ENCODE peak calls at places on chromosomes 11 and 22, in ten cellular contexts. Y, M, J, S, F, H, D, L, W and O are unnamed samples.

GRCh38 chr11:122661182-122661945 is 5.8 kb downstream of the UBASH3B start:
- DNase-seq in Y (peak), M (no peak), J (peak), S (peak), F (peak), H (no peak), D (no peak), L (peak), W (peak), O (peak)

GRCh38 chr11:3231851-3232744 is at the start of gene MRGPRE:
- DNase-seq in Y (no peak), M (no peak), J (no peak), S (no peak), F (peak), H (no peak), D (peak), L (no peak), W (no peak), O (no peak)

GRCh38 chr22:30694171-30694637 is 470 bp upstream of the OSBP2 start:
- DNase-seq in Y (no peak), M (peak), J (peak), S (peak), F (peak), H (peak), D (peak), L (no peak), W (peak), O (no peak)

GRCh38 chr11:36702330-36703054 is 104.5 kb upstream of the RAG2 start:
- DNase-seq in Y (peak), M (no peak), J (peak), S (peak), F (peak), H (no peak), D (peak), L (peak), W (peak), O (peak)

GRCh38 chr11:17738350-17739207 is 4.0 kb downstream of the KCNC1 start:
- DNase-seq in Y (no peak), M (no peak), J (no peak), S (no peak), F (no peak), H (no peak), D (no peak), L (no peak), W (no peak), O (no peak)

GRCh38 chr11:125451400-125452124 is 44.5 kb downstream of the FEZ1 start:
- DNase-seq in Y (no peak), M (no peak), J (peak), S (peak), F (no peak), H (no peak), D (peak), L (no peak), W (peak), O (peak)

GRCh38 chr22:49699928-49700498 is 127.7 kb downstream of the BRD1 start:
- DNase-seq in Y (no peak), M (no peak), J (no peak), S (no peak), F (no peak), H (no peak), D (no peak), L (no peak), W (no peak), O (no peak)

GRCh38 chr11:43908191-43908590 is 27.6 kb downstream of the ALKBH3 start:
- DNase-seq in Y (no peak), M (no peak), J (no peak), S (no peak), F (no peak), H (no peak), D (no peak), L (no peak), W (no peak), O (no peak)

GRCh38 chr22:24460418-24461089 is 33.2 kb downstream of the ADORA2A start:
- DNase-seq in Y (no peak), M (no peak), J (no peak), S (no peak), F (no peak), H (no peak), D (no peak), L (peak), W (no peak), O (no peak)

GRCh38 chr11:120172054-120172881 is 34.4 kb upstream of the TRIM29 start:
- DNase-seq in Y (no peak), M (peak), J (peak), S (peak), F (peak), H (peak), D (peak), L (peak), W (peak), O (peak)

GRCh38 chr11:67267188-67268035 is 1.1 kb downstream of the GRK2 start:
- DNase-seq in Y (no peak), M (no peak), J (no peak), S (peak), F (no peak), H (no peak), D (no peak), L (no peak), W (no peak), O (no peak)

GRCh38 chr22:39179401-39179827 is 26.9 kb upstream of the CBX7 start:
- DNase-seq in Y (no peak), M (no peak), J (no peak), S (no peak), F (no peak), H (no peak), D (no peak), L (no peak), W (no peak), O (no peak)

GRCh38 chr11:104531075-104531474 is 367.1 kb upstream of the PDGFD start:
- DNase-seq in Y (no peak), M (no peak), J (no peak), S (no peak), F (no peak), H (peak), D (no peak), L (no peak), W (no peak), O (peak)

GRCh38 chr11:133418218-133418617 is 114.1 kb downstream of the OPCML start:
- DNase-seq in Y (no peak), M (no peak), J (no peak), S (no peak), F (no peak), H (no peak), D (no peak), L (no peak), W (no peak), O (no peak)

GRCh38 chr11:121253951-121254350 is 38.6 kb upstream of the SC5D start:
- DNase-seq in Y (no peak), M (no peak), J (no peak), S (no peak), F (no peak), H (no peak), D (no peak), L (no peak), W (peak), O (no peak)

GRCh38 chr11:130390071-130390758 is 38.2 kb downstream of the ADAMTS8 start:
- DNase-seq in Y (peak), M (no peak), J (peak), S (peak), F (peak), H (no peak), D (peak), L (peak), W (peak), O (peak)

GRCh38 chr22:37032535-37033460 is 13.3 kb downstream of the MPST start:
- DNase-seq in Y (peak), M (no peak), J (no peak), S (peak), F (peak), H (no peak), D (peak), L (no peak), W (no peak), O (peak)

GRCh38 chr11:85647604-85648299 is at the start of gene TMEM126A:
- DNase-seq in Y (no peak), M (peak), J (peak), S (peak), F (peak), H (peak), D (peak), L (peak), W (peak), O (peak)

GRCh38 chr22:39618996-39619530 is 48.5 kb downstream of the CACNA1I start:
- DNase-seq in Y (no peak), M (no peak), J (no peak), S (no peak), F (no peak), H (no peak), D (no peak), L (no peak), W (no peak), O (no peak)

GRCh38 chr11:110833033-110833484 is 120.8 kb upstream of the ARHGAP20 start:
- DNase-seq in Y (no peak), M (no peak), J (no peak), S (peak), F (no peak), H (no peak), D (no peak), L (no peak), W (no peak), O (peak)

GRCh38 chr11:128688896-128689546 is 4.9 kb upstream of the FLI1 start:
- DNase-seq in Y (no peak), M (no peak), J (no peak), S (no peak), F (no peak), H (no peak), D (no peak), L (no peak), W (no peak), O (no peak)

GRCh38 chr11:129728571-129728970 is 87.1 kb upstream of the TMEM45B start:
- DNase-seq in Y (no peak), M (no peak), J (no peak), S (no peak), F (no peak), H (no peak), D (peak), L (no peak), W (peak), O (no peak)

GRCh38 chr11:30244255-30244654 is 13.4 kb downstream of the FSHB start:
- DNase-seq in Y (no peak), M (no peak), J (peak), S (peak), F (peak), H (no peak), D (no peak), L (peak), W (no peak), O (peak)

GRCh38 chr11:108498046-108498815 is at the start of gene POGLUT3:
- DNase-seq in Y (no peak), M (peak), J (peak), S (peak), F (peak), H (peak), D (peak), L (no peak), W (peak), O (peak)

GRCh38 chr11:57800444-57801184 is 39.0 kb downstream of the CTNND1 start:
- DNase-seq in Y (peak), M (no peak), J (peak), S (peak), F (peak), H (no peak), D (peak), L (peak), W (peak), O (peak)

GRCh38 chr11:125258626-125259025 is 94.1 kb downstream of the PKNOX2 start:
- DNase-seq in Y (no peak), M (no peak), J (no peak), S (no peak), F (no peak), H (no peak), D (no peak), L (no peak), W (no peak), O (no peak)

GRCh38 chr11:11882539-11882938 is 40.8 kb downstream of the USP47 start:
- DNase-seq in Y (no peak), M (no peak), J (no peak), S (no peak), F (no peak), H (no peak), D (no peak), L (no peak), W (no peak), O (no peak)

GRCh38 chr11:96012086-96012824 is 88.3 kb upstream of the MTMR2 start:
- DNase-seq in Y (peak), M (peak), J (peak), S (peak), F (peak), H (no peak), D (peak), L (peak), W (no peak), O (peak)

GRCh38 chr22:49426098-49426497 is 401.6 kb downstream of the BRD1 start:
- DNase-seq in Y (no peak), M (no peak), J (no peak), S (no peak), F (no peak), H (no peak), D (no peak), L (no peak), W (no peak), O (no peak)

GRCh38 chr11:2466869-2467694 is 22.3 kb downstream of the KCNQ1 start:
- DNase-seq in Y (no peak), M (peak), J (no peak), S (no peak), F (no peak), H (no peak), D (no peak), L (no peak), W (no peak), O (no peak)

GRCh38 chr11:68565768-68566167 is 105.2 kb downstream of the PPP6R3 start:
- DNase-seq in Y (no peak), M (no peak), J (no peak), S (no peak), F (no peak), H (no peak), D (no peak), L (no peak), W (no peak), O (no peak)